ENCODE peak calls at places on chromosome 19, in six cellular contexts. X, E, Z, Q, I and M are unnamed samples.

GRCh38 chr19:47641891-47642485 is 33.1 kb downstream of the BICRA start:
- DNase-seq in Q (no peak), E (no peak), I (no peak), Z (no peak), X (no peak), M (no peak)

GRCh38 chr19:13995878-13996765 is 10.0 kb downstream of the RFX1 start:
- DNase-seq in Q (no peak), I (no peak), E (no peak), Z (peak), X (no peak), M (no peak)

GRCh38 chr19:42028304-42029216 is 34.5 kb upstream of the ATP1A3 start:
- DNase-seq in E (no peak), Z (no peak), Q (no peak), I (no peak), X (no peak), M (no peak)

GRCh38 chr19:16575282-16575681 is 3.1 kb upstream of the SLC35E1 start:
- DNase-seq in Z (no peak), I (no peak), Q (no peak), X (no peak), E (no peak), M (no peak)

GRCh38 chr19:45306522-45307027 is 16.1 kb downstream of the CKM start:
- DNase-seq in X (no peak), Z (no peak), Q (no peak), E (no peak), I (no peak), M (no peak)

GRCh38 chr19:45279587-45280192 is 28.6 kb downstream of the MARK4 start:
- DNase-seq in Z (no peak), Q (no peak), I (no peak), E (no peak), X (no peak), M (no peak)

GRCh38 chr19:17755977-17756670 is 4.8 kb downstream of the FCHO1 start:
- DNase-seq in E (peak), X (peak), Q (no peak), Z (peak), I (no peak), M (peak)

GRCh38 chr19:58474291-58474996 is 1.7 kb upstream of the ZNF446 start:
- DNase-seq in Z (peak), I (no peak), E (peak), X (no peak), Q (no peak), M (no peak)

GRCh38 chr19:51365211-51366049 is 758 bp downstream of the ETFB start:
- DNase-seq in Z (peak), I (peak), X (peak), E (peak), Q (peak), M (no peak)

GRCh38 chr19:22882797-22883196 is 50.7 kb downstream of the ZNF723 start:
- DNase-seq in X (no peak), E (peak), Z (no peak), Q (peak), I (no peak), M (no peak)

GRCh38 chr19:843836-844299 is 3.1 kb downstream of the PRTN3 start:
- DNase-seq in Z (no peak), I (no peak), E (no peak), X (no peak), Q (no peak), M (no peak)

GRCh38 chr19:5585461-5586299 is 17.9 kb upstream of the TINCR start:
- DNase-seq in I (no peak), Z (no peak), X (no peak), E (no peak), Q (no peak), M (no peak)

GRCh38 chr19:9881720-9882119 is 46.6 kb downstream of the PIN1 start:
- DNase-seq in E (no peak), Z (no peak), X (peak), I (no peak), Q (no peak), M (no peak)

GRCh38 chr19:29878973-29879654 is 62.9 kb upstream of the URI1 start:
- DNase-seq in Z (peak), E (peak), Q (peak), I (peak), X (no peak), M (no peak)

GRCh38 chr19:6062961-6063575 is 47.2 kb downstream of the RFX2 start:
- DNase-seq in E (no peak), Z (no peak), Q (no peak), I (no peak), X (peak), M (no peak)

GRCh38 chr19:7679017-7679720 is 1.5 kb upstream of the TRAPPC5 start:
- DNase-seq in E (no peak), Q (peak), I (no peak), X (peak), Z (no peak), M (peak)

GRCh38 chr19:14563989-14564650 is 7.7 kb downstream of the NDUFB7 start:
- DNase-seq in X (no peak), Z (peak), I (no peak), Q (no peak), E (no peak), M (no peak)

GRCh38 chr19:46639356-46640061 is 3.5 kb upstream of the GNG8 start:
- DNase-seq in X (peak), Z (peak), Q (peak), I (peak), E (peak), M (no peak)

GRCh38 chr19:49676136-49676689 is 858 bp upstream of the PRMT1 start:
- DNase-seq in X (peak), E (peak), I (peak), Z (peak), Q (peak), M (no peak)